ENCODE peak calls at places on chromosome 1, in seven cellular contexts. One of them, this sample, is unnamed. For H3K4me1, the result is how much of the 10 kb centered on the place peaks cover.

GRCh38 chr1:29122987-29123870 is 474 bp downstream of the TMEM200B start:
- DNase-seq in H9: no peak
- DNase-seq in mesendoderm: peak
- DNase-seq in IMR-90: peak
- DNase-seq in H1: peak
- DNase-seq in mesenchymal stem cell: peak
- DNase-seq in neuronal stem cell: peak
- DNase-seq in this sample: no peak

GRCh38 chr1:25695066-25695990 is 78.7 kb downstream of the MAN1C1 start:
- DNase-seq in H9: peak
- DNase-seq in mesendoderm: peak
- DNase-seq in IMR-90: peak
- DNase-seq in H1: no peak
- DNase-seq in mesenchymal stem cell: peak
- DNase-seq in neuronal stem cell: no peak
- DNase-seq in this sample: peak

GRCh38 chr1:39533442-39533841 is 42.0 kb downstream of the BMP8A start:
- DNase-seq in H9: no peak
- DNase-seq in mesendoderm: no peak
- DNase-seq in IMR-90: no peak
- DNase-seq in H1: no peak
- DNase-seq in mesenchymal stem cell: no peak
- DNase-seq in neuronal stem cell: no peak
- DNase-seq in this sample: no peak

GRCh38 chr1:94942171-94943128 is 15.5 kb upstream of the CNN3 start:
- DNase-seq in H9: no peak
- DNase-seq in mesendoderm: no peak
- DNase-seq in IMR-90: no peak
- DNase-seq in H1: no peak
- DNase-seq in mesenchymal stem cell: no peak
- DNase-seq in neuronal stem cell: no peak
- DNase-seq in this sample: no peak

GRCh38 chr1:8963940-8964339 is 18.3 kb downstream of the CA6 start:
- DNase-seq in H9: no peak
- DNase-seq in mesendoderm: no peak
- DNase-seq in IMR-90: no peak
- DNase-seq in H1: no peak
- DNase-seq in mesenchymal stem cell: no peak
- DNase-seq in neuronal stem cell: no peak
- DNase-seq in this sample: no peak

GRCh38 chr1:39902121-39902807 is 547 bp upstream of the MYCL start:
- DNase-seq in H9: peak
- DNase-seq in mesendoderm: peak
- DNase-seq in IMR-90: peak
- DNase-seq in H1: peak
- DNase-seq in mesenchymal stem cell: peak
- DNase-seq in neuronal stem cell: no peak
- DNase-seq in this sample: peak

GRCh38 chr1:93874025-93874651 is 4.9 kb downstream of the DNTTIP2 start:
- DNase-seq in H9: no peak
- DNase-seq in mesendoderm: peak
- DNase-seq in IMR-90: peak
- DNase-seq in H1: no peak
- DNase-seq in mesenchymal stem cell: peak
- DNase-seq in neuronal stem cell: peak
- DNase-seq in this sample: peak

GRCh38 chr1:20726107-20726911 is 6.2 kb downstream of the SH2D5 start:
- DNase-seq in H9: peak
- DNase-seq in mesendoderm: no peak
- DNase-seq in IMR-90: no peak
- DNase-seq in H1: no peak
- DNase-seq in mesenchymal stem cell: no peak
- DNase-seq in neuronal stem cell: no peak
- DNase-seq in this sample: no peak

GRCh38 chr1:202613571-202613970 is 96.7 kb downstream of the SYT2 start:
- DNase-seq in H9: no peak
- DNase-seq in mesendoderm: no peak
- DNase-seq in IMR-90: no peak
- DNase-seq in H1: no peak
- DNase-seq in mesenchymal stem cell: no peak
- DNase-seq in neuronal stem cell: no peak
- DNase-seq in this sample: no peak

GRCh38 chr1:154714638-154715037 is 106.7 kb upstream of the ADAR start:
- DNase-seq in H9: no peak
- DNase-seq in mesendoderm: peak
- DNase-seq in IMR-90: peak
- DNase-seq in H1: no peak
- DNase-seq in mesenchymal stem cell: peak
- DNase-seq in neuronal stem cell: no peak
- DNase-seq in this sample: peak

GRCh38 chr1:44619261-44619900 is 54.9 kb downstream of the TMEM53 start:
- DNase-seq in H9: no peak
- DNase-seq in mesendoderm: no peak
- DNase-seq in IMR-90: peak
- DNase-seq in H1: no peak
- DNase-seq in mesenchymal stem cell: no peak
- DNase-seq in neuronal stem cell: no peak
- DNase-seq in this sample: no peak

GRCh38 chr1:35851175-35851869 is 31.7 kb upstream of the AGO1 start:
- DNase-seq in H9: no peak
- DNase-seq in mesendoderm: no peak
- DNase-seq in IMR-90: peak
- DNase-seq in H1: no peak
- DNase-seq in mesenchymal stem cell: no peak
- DNase-seq in neuronal stem cell: no peak
- DNase-seq in this sample: no peak

DNA sequence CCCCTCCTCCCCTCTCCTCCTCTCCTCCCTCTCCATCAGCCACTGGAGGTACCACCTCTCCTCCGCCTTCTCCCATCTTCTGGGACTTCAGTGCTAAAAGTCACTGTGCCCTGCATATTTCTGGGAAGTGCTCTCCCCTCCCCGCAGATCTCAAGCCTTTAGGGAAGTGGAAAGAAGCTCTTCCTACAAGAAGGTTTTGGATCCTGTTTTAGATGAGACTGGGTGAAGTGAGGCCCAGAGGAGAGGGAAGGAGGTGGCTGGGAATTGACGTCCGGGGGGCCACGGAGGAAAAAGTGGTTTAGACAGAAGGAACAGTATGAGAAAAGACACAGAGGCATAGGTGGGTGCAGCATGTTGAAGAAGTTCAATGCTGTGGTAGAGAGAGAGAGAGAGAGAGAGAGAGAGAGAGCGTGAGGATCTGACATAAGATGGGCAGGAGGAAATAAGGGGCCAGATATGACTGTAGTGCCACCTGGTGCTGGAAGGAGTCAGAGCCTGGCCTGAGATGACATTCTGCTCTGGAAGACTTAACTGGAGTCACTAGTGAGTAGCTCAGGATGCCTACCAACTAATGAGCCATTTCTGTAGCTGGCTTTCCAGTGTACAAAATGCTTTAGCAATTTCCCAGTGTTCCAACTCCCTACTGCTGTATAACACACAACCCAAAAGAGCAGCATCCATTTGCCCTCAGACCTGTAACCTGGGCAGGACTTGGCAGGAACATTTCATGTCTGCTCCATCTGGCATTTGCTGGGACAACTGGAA is 16.7 kb upstream of the ZSCAN20 start:
- DNase-seq in H9: peak
- DNase-seq in mesendoderm: peak
- DNase-seq in IMR-90: peak
- DNase-seq in H1: peak
- DNase-seq in mesenchymal stem cell: peak
- DNase-seq in neuronal stem cell: peak
- DNase-seq in this sample: peak
- H2BK120ac ChIP-seq in H9: no peak
- H2BK120ac ChIP-seq in mesendoderm: no peak
- H2BK120ac ChIP-seq in IMR-90: peak
- H2BK120ac ChIP-seq in H1: no peak
- H2BK120ac ChIP-seq in mesenchymal stem cell: peak
- H2BK120ac ChIP-seq in neuronal stem cell: no peak
- H2BK120ac ChIP-seq in this sample: no peak

DNA sequence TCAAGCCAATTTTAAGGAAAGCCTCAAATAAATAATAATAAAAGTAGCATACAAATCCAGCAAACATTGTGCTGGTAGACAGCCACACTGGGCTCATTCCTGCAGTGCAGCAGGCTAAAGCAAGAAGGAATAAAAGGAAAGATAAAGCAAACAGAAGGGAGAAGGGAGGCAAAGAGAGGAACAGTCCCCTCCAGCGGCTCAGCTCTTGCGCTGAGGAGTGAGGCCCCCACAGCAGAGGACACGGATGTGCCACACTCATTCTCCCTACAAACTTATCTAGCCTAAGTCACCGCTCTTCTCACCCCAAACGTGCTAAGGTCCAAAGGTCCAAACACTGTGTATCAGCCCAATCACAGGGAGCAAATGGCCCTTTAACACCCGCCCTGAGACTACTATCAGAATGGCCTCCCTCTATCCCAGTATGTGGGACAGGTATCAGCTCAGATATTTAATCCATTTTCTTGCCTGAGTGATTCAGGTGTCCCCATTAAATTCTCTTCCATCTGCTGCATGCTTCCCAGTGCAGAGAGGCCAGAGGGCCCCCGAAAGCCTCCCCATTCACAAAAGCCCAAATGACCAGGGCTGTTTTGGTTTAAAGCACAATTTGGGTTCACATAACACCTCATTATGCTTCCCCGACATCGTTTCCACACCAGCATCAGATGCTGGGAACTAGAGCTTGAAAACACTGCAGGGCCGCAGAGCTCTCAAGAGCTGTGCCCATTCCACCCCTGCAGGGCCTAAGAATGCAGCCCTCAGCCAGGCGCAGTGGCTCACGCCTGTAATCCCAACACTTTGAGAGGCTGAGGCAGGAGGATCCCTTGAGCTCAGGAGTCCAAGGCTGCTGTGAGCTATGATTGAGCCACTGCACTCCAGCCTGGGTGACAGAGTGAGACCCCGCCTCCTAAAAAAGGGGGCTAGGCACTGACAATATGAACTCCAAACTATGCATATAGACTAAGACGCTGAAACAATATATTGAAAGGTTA is 17.8 kb downstream of the CAPZB start:
- DNase-seq in H9: no peak
- DNase-seq in mesendoderm: no peak
- DNase-seq in IMR-90: no peak
- DNase-seq in H1: no peak
- DNase-seq in mesenchymal stem cell: no peak
- DNase-seq in neuronal stem cell: no peak
- DNase-seq in this sample: no peak
- H3K4me1 ChIP-seq in H9: under half
- H3K4me1 ChIP-seq in mesendoderm: under half
- H3K4me1 ChIP-seq in IMR-90: under half
- H3K4me1 ChIP-seq in H1: under half
- H3K4me1 ChIP-seq in mesenchymal stem cell: under half
- H3K4me1 ChIP-seq in neuronal stem cell: under half
- H3K4me1 ChIP-seq in this sample: under half

GRCh38 chr1:203711251-203712007 is 53.6 kb upstream of the LAX1 start:
- DNase-seq in H9: no peak
- DNase-seq in mesendoderm: peak
- DNase-seq in IMR-90: no peak
- DNase-seq in H1: no peak
- DNase-seq in mesenchymal stem cell: no peak
- DNase-seq in neuronal stem cell: no peak
- DNase-seq in this sample: no peak

GRCh38 chr1:203717120-203717519 is 47.9 kb upstream of the LAX1 start:
- DNase-seq in H9: no peak
- DNase-seq in mesendoderm: no peak
- DNase-seq in IMR-90: no peak
- DNase-seq in H1: no peak
- DNase-seq in mesenchymal stem cell: no peak
- DNase-seq in neuronal stem cell: no peak
- DNase-seq in this sample: no peak

DNA sequence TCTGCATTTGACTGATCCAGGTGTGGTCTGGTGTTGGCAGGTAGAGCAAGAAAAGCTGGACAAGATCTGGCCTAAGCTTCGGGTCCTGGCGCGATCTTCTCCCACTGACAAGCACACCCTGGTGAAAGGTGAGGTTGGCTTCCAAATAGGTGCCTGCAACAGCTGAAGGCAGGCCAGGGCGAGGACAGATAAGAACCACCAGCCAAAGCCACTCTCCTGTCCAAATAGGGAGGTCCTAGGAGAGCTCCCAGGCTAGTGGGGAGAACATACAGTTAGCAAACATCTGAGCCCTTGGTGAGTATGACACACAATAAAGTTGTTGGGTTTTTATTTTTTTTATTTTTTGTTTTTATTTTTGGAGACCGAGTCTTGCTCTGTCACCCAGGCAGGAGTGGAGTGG is 51.9 kb upstream of the LAX1 start:
- DNase-seq in H9: no peak
- DNase-seq in mesendoderm: no peak
- DNase-seq in IMR-90: no peak
- DNase-seq in H1: no peak
- DNase-seq in mesenchymal stem cell: no peak
- DNase-seq in neuronal stem cell: no peak
- DNase-seq in this sample: no peak
- H2BK5ac ChIP-seq in H9: no peak
- H2BK5ac ChIP-seq in mesendoderm: no peak
- H2BK5ac ChIP-seq in IMR-90: no peak
- H2BK5ac ChIP-seq in H1: no peak
- H2BK5ac ChIP-seq in mesenchymal stem cell: no peak
- H2BK5ac ChIP-seq in neuronal stem cell: no peak
- H2BK5ac ChIP-seq in this sample: no peak

GRCh38 chr1:162996261-162996660 is 72.9 kb upstream of the RGS4 start:
- DNase-seq in H9: no peak
- DNase-seq in mesendoderm: no peak
- DNase-seq in IMR-90: peak
- DNase-seq in H1: no peak
- DNase-seq in mesenchymal stem cell: peak
- DNase-seq in neuronal stem cell: no peak
- DNase-seq in this sample: no peak

GRCh38 chr1:162991444-162991843 is 77.7 kb upstream of the RGS4 start:
- DNase-seq in H9: no peak
- DNase-seq in mesendoderm: no peak
- DNase-seq in IMR-90: no peak
- DNase-seq in H1: no peak
- DNase-seq in mesenchymal stem cell: no peak
- DNase-seq in neuronal stem cell: no peak
- DNase-seq in this sample: no peak

GRCh38 chr1:162992945-162993344 is 76.2 kb upstream of the RGS4 start:
- DNase-seq in H9: no peak
- DNase-seq in mesendoderm: no peak
- DNase-seq in IMR-90: no peak
- DNase-seq in H1: no peak
- DNase-seq in mesenchymal stem cell: peak
- DNase-seq in neuronal stem cell: no peak
- DNase-seq in this sample: no peak

GRCh38 chr1:162994921-162995320 is 74.2 kb upstream of the RGS4 start:
- DNase-seq in H9: no peak
- DNase-seq in mesendoderm: no peak
- DNase-seq in IMR-90: peak
- DNase-seq in H1: no peak
- DNase-seq in mesenchymal stem cell: no peak
- DNase-seq in neuronal stem cell: no peak
- DNase-seq in this sample: no peak

DNA sequence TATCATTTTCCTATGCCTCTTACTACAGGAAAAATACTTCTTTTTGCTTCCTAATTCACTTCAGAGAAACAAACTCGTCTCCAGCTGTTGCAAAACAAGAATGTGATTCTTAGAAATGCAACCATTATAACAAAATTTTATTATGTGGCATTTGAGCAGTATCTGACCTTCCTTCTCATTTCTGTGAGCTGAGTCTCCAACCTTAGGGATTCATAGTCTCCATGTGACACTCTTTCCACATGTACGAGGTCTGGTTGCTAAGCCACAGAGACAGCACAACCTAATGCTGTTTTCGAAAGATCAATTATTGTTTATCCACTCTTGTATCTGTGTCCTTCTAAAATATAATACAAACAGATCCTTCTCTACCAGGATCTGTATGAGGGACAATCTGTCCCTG is 75.3 kb upstream of the RGS4 start:
- DNase-seq in H9: no peak
- DNase-seq in mesendoderm: no peak
- DNase-seq in IMR-90: no peak
- DNase-seq in H1: no peak
- DNase-seq in mesenchymal stem cell: no peak
- DNase-seq in neuronal stem cell: no peak
- DNase-seq in this sample: no peak
- H2BK120ac ChIP-seq in H9: no peak
- H2BK120ac ChIP-seq in mesendoderm: no peak
- H2BK120ac ChIP-seq in IMR-90: peak
- H2BK120ac ChIP-seq in H1: no peak
- H2BK120ac ChIP-seq in mesenchymal stem cell: no peak
- H2BK120ac ChIP-seq in neuronal stem cell: no peak
- H2BK120ac ChIP-seq in this sample: no peak